ENCODE peak calls at places on chromosomes 3 and 15, in five cellular contexts. One of them, this sample, is unnamed.

GRCh38 chr3:125684199-125684598 is 88.9 kb upstream of the OSBPL11 start:
- DNase-seq in left lung: no peak
- DNase-seq in CD8-positive, alpha-beta T cell: no peak
- DNase-seq in EH: peak; percentile 25
- DNase-seq in spleen: no peak
- DNase-seq in this sample: no peak

GRCh38 chr3:23743141-23743784 is 62.5 kb upstream of the UBE2E1 start:
- DNase-seq in left lung: no peak
- DNase-seq in CD8-positive, alpha-beta T cell: no peak
- DNase-seq in EH: no peak
- DNase-seq in spleen: no peak
- DNase-seq in this sample: no peak

GRCh38 chr3:34298668-34299067 is 500.2 kb downstream of the PDCD6IP start:
- DNase-seq in left lung: no peak
- DNase-seq in CD8-positive, alpha-beta T cell: no peak
- DNase-seq in EH: no peak
- DNase-seq in spleen: no peak
- DNase-seq in this sample: no peak

GRCh38 chr3:89038864-89039263 is 68.6 kb upstream of the EPHA3 start:
- DNase-seq in left lung: no peak
- DNase-seq in CD8-positive, alpha-beta T cell: no peak
- DNase-seq in EH: no peak
- DNase-seq in spleen: no peak
- DNase-seq in this sample: no peak

GRCh38 chr3:195537995-195538394 is 5.1 kb downstream of the PPP1R2 start:
- DNase-seq in left lung: no peak
- DNase-seq in CD8-positive, alpha-beta T cell: no peak
- DNase-seq in EH: no peak
- DNase-seq in spleen: no peak
- DNase-seq in this sample: no peak

GRCh38 chr3:42050126-42050525 is 41.0 kb upstream of the TRAK1 start:
- DNase-seq in left lung: no peak
- DNase-seq in CD8-positive, alpha-beta T cell: no peak
- DNase-seq in EH: no peak
- DNase-seq in spleen: no peak
- DNase-seq in this sample: no peak

GRCh38 chr3:44402548-44402947 is 64.0 kb downstream of the TCAIM start:
- DNase-seq in left lung: no peak
- DNase-seq in CD8-positive, alpha-beta T cell: no peak
- DNase-seq in EH: no peak
- DNase-seq in spleen: no peak
- DNase-seq in this sample: no peak

GRCh38 chr3:149377408-149378111 is at the start of gene TM4SF1:
- DNase-seq in left lung: peak; percentile 61
- DNase-seq in CD8-positive, alpha-beta T cell: no peak
- DNase-seq in EH: peak; percentile 92
- DNase-seq in spleen: no peak
- DNase-seq in this sample: peak; percentile 93

GRCh38 chr3:61580982-61581654 is 19.7 kb downstream of the PTPRG start:
- DNase-seq in left lung: no peak
- DNase-seq in CD8-positive, alpha-beta T cell: no peak
- DNase-seq in EH: no peak
- DNase-seq in spleen: no peak
- DNase-seq in this sample: no peak

GRCh38 chr3:27630892-27631291 is 91.2 kb downstream of the EOMES start:
- DNase-seq in left lung: no peak
- DNase-seq in CD8-positive, alpha-beta T cell: no peak
- DNase-seq in EH: peak; percentile 70
- DNase-seq in spleen: no peak
- DNase-seq in this sample: peak; percentile 71

GRCh38 chr3:8996681-8997121 is 33.4 kb upstream of the RAD18 start:
- DNase-seq in left lung: no peak
- DNase-seq in CD8-positive, alpha-beta T cell: no peak
- DNase-seq in EH: peak; percentile 63
- DNase-seq in spleen: peak; percentile 56
- DNase-seq in this sample: no peak

GRCh38 chr3:44398853-44399252 is 60.3 kb downstream of the TCAIM start:
- DNase-seq in left lung: no peak
- DNase-seq in CD8-positive, alpha-beta T cell: no peak
- DNase-seq in EH: no peak
- DNase-seq in spleen: no peak
- DNase-seq in this sample: no peak

GRCh38 chr15:41573396-41573795 is 14.4 kb downstream of the TYRO3 start:
- DNase-seq in left lung: no peak
- DNase-seq in CD8-positive, alpha-beta T cell: no peak
- DNase-seq in EH: no peak
- DNase-seq in spleen: no peak
- DNase-seq in this sample: no peak